ENCODE peak calls at places on chromosomes 6 and 20, in four cellular contexts. U is HS-5, Z is brain microvascular endothelial cell, H is AG09309. B is an unnamed sample.

GRCh38 chr20:44471481-44471882 is 4.2 kb upstream of the TTPAL start:
- DNase-seq in U (peak), Z (no peak), H (peak), B (no peak)

GRCh38 chr6:33627876-33628275 is 6.8 kb downstream of the ITPR3 start:
- DNase-seq in U (no peak), Z (no peak), H (no peak), B (no peak)

GRCh38 chr6:142235247-142235646 is 66.6 kb upstream of the ADGRG6 start:
- DNase-seq in U (no peak), Z (no peak), H (no peak), B (no peak)

GRCh38 chr20:3080939-3081388 is 3.6 kb downstream of the AVP start:
- DNase-seq in U (peak), Z (no peak), H (no peak), B (no peak)

GRCh38 chr6:71289039-71289801 is 609 bp downstream of the OGFRL1 start:
- DNase-seq in U (no peak), Z (no peak), H (no peak), B (no peak)

GRCh38 chr6:158175111-158175510 is 7.0 kb downstream of the GTF2H5 start:
- DNase-seq in U (no peak), Z (no peak), H (no peak), B (no peak)

GRCh38 chr6:15927531-15928230 is 201.2 kb upstream of the MYLIP start:
- DNase-seq in U (no peak), Z (no peak), H (no peak), B (no peak)

GRCh38 chr6:90131091-90131490 is 165.6 kb downstream of the BACH2 start:
- DNase-seq in U (no peak), Z (no peak), H (no peak), B (no peak)

GRCh38 chr6:70312165-70312564 is 9.3 kb upstream of the COL9A1 start:
- DNase-seq in U (peak), Z (peak), H (peak), B (peak)

GRCh38 chr20:16601019-16601418 is 27.8 kb upstream of the KIF16B start:
- DNase-seq in U (no peak), Z (no peak), H (no peak), B (no peak)

GRCh38 chr6:3385660-3386151 is 71.1 kb downstream of the SLC22A23 start:
- DNase-seq in U (no peak), Z (no peak), H (no peak), B (no peak)

GRCh38 chr6:44960898-44961297 is 367.2 kb upstream of the RUNX2 start:
- DNase-seq in U (peak), Z (peak), H (no peak), B (no peak)

GRCh38 chr6:43186019-43186418 is 4.0 kb downstream of the CUL9 start:
- DNase-seq in U (no peak), Z (no peak), H (no peak), B (no peak)

GRCh38 chr6:35727206-35727934 is 9.5 kb upstream of the ARMC12 start:
- DNase-seq in U (no peak), Z (peak), H (no peak), B (no peak)

GRCh38 chr6:166952122-166952521 is 4.2 kb downstream of the RNASET2 start:
- DNase-seq in U (no peak), Z (no peak), H (no peak), B (no peak)

GRCh38 chr6:45323656-45324224 is 4.4 kb upstream of the RUNX2 start:
- DNase-seq in U (no peak), Z (no peak), H (no peak), B (no peak)

GRCh38 chr6:33075568-33076405 is at the start of gene HLA-DPB1:
- DNase-seq in U (no peak), Z (peak), H (peak), B (peak)

GRCh38 chr6:163036251-163036650 is 308.5 kb downstream of the PACRG start:
- DNase-seq in U (no peak), Z (no peak), H (no peak), B (no peak)

GRCh38 chr6:4780360-4780812 is 4.2 kb downstream of the CDYL start:
- DNase-seq in U (no peak), Z (peak), H (no peak), B (no peak)

B was measured in non-pigmented ciliary epithelial cell.